ENCODE peak calls at places on chromosomes 13 and 19, in nine cellular contexts. One of them, this sample, is unnamed.

GRCh38 chr13:51838235-51838846 is 6.6 kb downstream of the TMEM272 start:
- DNase-seq in fibroblast of the aortic adventitia: peak
- DNase-seq in foreskin fibroblast: peak
- DNase-seq in cardiac muscle cell: no peak
- DNase-seq in body of pancreas: no peak
- DNase-seq in lower lobe of right lung: no peak
- DNase-seq in Peyer's patch: no peak
- DNase-seq in tibial artery: no peak
- DNase-seq in tibial nerve: no peak
- DNase-seq in this sample: no peak

GRCh38 chr19:38734426-38735256 is 9.6 kb downstream of the CAPN12 start:
- DNase-seq in tibial nerve: no peak
- DNase-seq in tibial artery: peak
- DNase-seq in body of pancreas: no peak
- DNase-seq in lower lobe of right lung: peak
- DNase-seq in cardiac muscle cell: no peak
- DNase-seq in Peyer's patch: peak
- DNase-seq in fibroblast of the aortic adventitia: no peak
- DNase-seq in foreskin fibroblast: peak
- DNase-seq in this sample: no peak

GRCh38 chr19:58218899-58219298 is 9.8 kb upstream of the ZNF544 start:
- DNase-seq in body of pancreas: no peak
- DNase-seq in Peyer's patch: no peak
- DNase-seq in foreskin fibroblast: peak
- DNase-seq in tibial nerve: no peak
- DNase-seq in lower lobe of right lung: no peak
- DNase-seq in tibial artery: no peak
- DNase-seq in cardiac muscle cell: peak
- DNase-seq in fibroblast of the aortic adventitia: no peak
- DNase-seq in this sample: no peak

GRCh38 chr19:47507924-47508553 is 6.8 kb downstream of the NAPA start:
- DNase-seq in cardiac muscle cell: no peak
- DNase-seq in Peyer's patch: no peak
- DNase-seq in lower lobe of right lung: no peak
- DNase-seq in foreskin fibroblast: no peak
- DNase-seq in fibroblast of the aortic adventitia: no peak
- DNase-seq in tibial artery: no peak
- DNase-seq in tibial nerve: no peak
- DNase-seq in body of pancreas: peak
- DNase-seq in this sample: no peak

GRCh38 chr13:70347947-70348620 is 239.8 kb upstream of the KLHL1 start:
- DNase-seq in tibial nerve: no peak
- DNase-seq in Peyer's patch: no peak
- DNase-seq in lower lobe of right lung: no peak
- DNase-seq in body of pancreas: peak
- DNase-seq in foreskin fibroblast: no peak
- DNase-seq in cardiac muscle cell: no peak
- DNase-seq in tibial artery: no peak
- DNase-seq in fibroblast of the aortic adventitia: no peak
- DNase-seq in this sample: no peak

GRCh38 chr19:8626823-8627222 is 3.6 kb upstream of the NFILZ start:
- DNase-seq in body of pancreas: no peak
- DNase-seq in fibroblast of the aortic adventitia: no peak
- DNase-seq in tibial artery: no peak
- DNase-seq in tibial nerve: no peak
- DNase-seq in foreskin fibroblast: no peak
- DNase-seq in Peyer's patch: no peak
- DNase-seq in lower lobe of right lung: no peak
- DNase-seq in cardiac muscle cell: no peak
- DNase-seq in this sample: no peak

GRCh38 chr13:58843071-58843470 is 1211.5 kb downstream of the PCDH17 start:
- DNase-seq in body of pancreas: no peak
- DNase-seq in foreskin fibroblast: no peak
- DNase-seq in lower lobe of right lung: no peak
- DNase-seq in tibial nerve: no peak
- DNase-seq in Peyer's patch: no peak
- DNase-seq in fibroblast of the aortic adventitia: no peak
- DNase-seq in cardiac muscle cell: no peak
- DNase-seq in tibial artery: no peak
- DNase-seq in this sample: no peak

GRCh38 chr13:80923907-80924306 is 583.0 kb upstream of the SPRY2 start:
- DNase-seq in tibial nerve: no peak
- DNase-seq in fibroblast of the aortic adventitia: no peak
- DNase-seq in foreskin fibroblast: peak
- DNase-seq in lower lobe of right lung: no peak
- DNase-seq in Peyer's patch: no peak
- DNase-seq in tibial artery: no peak
- DNase-seq in body of pancreas: no peak
- DNase-seq in cardiac muscle cell: peak
- DNase-seq in this sample: no peak

GRCh38 chr13:41960700-41961697 is at the start of gene VWA8:
- DNase-seq in tibial artery: peak
- DNase-seq in cardiac muscle cell: peak
- DNase-seq in Peyer's patch: peak
- DNase-seq in fibroblast of the aortic adventitia: peak
- DNase-seq in lower lobe of right lung: peak
- DNase-seq in body of pancreas: peak
- DNase-seq in foreskin fibroblast: peak
- DNase-seq in tibial nerve: peak
- DNase-seq in this sample: peak

GRCh38 chr19:50649433-50650391 is at the start of gene C19orf81:
- DNase-seq in tibial nerve: no peak
- DNase-seq in tibial artery: no peak
- DNase-seq in body of pancreas: no peak
- DNase-seq in cardiac muscle cell: peak
- DNase-seq in Peyer's patch: no peak
- DNase-seq in lower lobe of right lung: no peak
- DNase-seq in fibroblast of the aortic adventitia: no peak
- DNase-seq in foreskin fibroblast: no peak
- DNase-seq in this sample: no peak

GRCh38 chr13:104823071-104823470 is 1712.4 kb downstream of the EFNB2 start:
- DNase-seq in tibial artery: no peak
- DNase-seq in lower lobe of right lung: no peak
- DNase-seq in cardiac muscle cell: no peak
- DNase-seq in fibroblast of the aortic adventitia: no peak
- DNase-seq in foreskin fibroblast: peak
- DNase-seq in body of pancreas: no peak
- DNase-seq in tibial nerve: no peak
- DNase-seq in Peyer's patch: no peak
- DNase-seq in this sample: no peak

GRCh38 chr13:84648069-84648640 is 765.9 kb upstream of the SLITRK1 start:
- DNase-seq in tibial artery: no peak
- DNase-seq in fibroblast of the aortic adventitia: peak
- DNase-seq in body of pancreas: no peak
- DNase-seq in Peyer's patch: no peak
- DNase-seq in lower lobe of right lung: no peak
- DNase-seq in foreskin fibroblast: no peak
- DNase-seq in tibial nerve: no peak
- DNase-seq in cardiac muscle cell: no peak
- DNase-seq in this sample: no peak

GRCh38 chr19:45421953-45422498 is 1.7 kb downstream of the ERCC1 start:
- DNase-seq in foreskin fibroblast: no peak
- DNase-seq in cardiac muscle cell: no peak
- DNase-seq in tibial artery: no peak
- DNase-seq in tibial nerve: no peak
- DNase-seq in fibroblast of the aortic adventitia: no peak
- DNase-seq in body of pancreas: no peak
- DNase-seq in Peyer's patch: no peak
- DNase-seq in lower lobe of right lung: no peak
- DNase-seq in this sample: no peak
- H3K4me3 ChIP-seq in foreskin fibroblast: no peak
- H3K4me3 ChIP-seq in cardiac muscle cell: no peak
- H3K4me3 ChIP-seq in tibial artery: no peak
- H3K4me3 ChIP-seq in tibial nerve: no peak
- H3K4me3 ChIP-seq in fibroblast of the aortic adventitia: no peak
- H3K4me3 ChIP-seq in body of pancreas: no peak
- H3K4me3 ChIP-seq in Peyer's patch: no peak
- H3K4me3 ChIP-seq in lower lobe of right lung: no peak
- H3K4me3 ChIP-seq in this sample: no peak

DNA sequence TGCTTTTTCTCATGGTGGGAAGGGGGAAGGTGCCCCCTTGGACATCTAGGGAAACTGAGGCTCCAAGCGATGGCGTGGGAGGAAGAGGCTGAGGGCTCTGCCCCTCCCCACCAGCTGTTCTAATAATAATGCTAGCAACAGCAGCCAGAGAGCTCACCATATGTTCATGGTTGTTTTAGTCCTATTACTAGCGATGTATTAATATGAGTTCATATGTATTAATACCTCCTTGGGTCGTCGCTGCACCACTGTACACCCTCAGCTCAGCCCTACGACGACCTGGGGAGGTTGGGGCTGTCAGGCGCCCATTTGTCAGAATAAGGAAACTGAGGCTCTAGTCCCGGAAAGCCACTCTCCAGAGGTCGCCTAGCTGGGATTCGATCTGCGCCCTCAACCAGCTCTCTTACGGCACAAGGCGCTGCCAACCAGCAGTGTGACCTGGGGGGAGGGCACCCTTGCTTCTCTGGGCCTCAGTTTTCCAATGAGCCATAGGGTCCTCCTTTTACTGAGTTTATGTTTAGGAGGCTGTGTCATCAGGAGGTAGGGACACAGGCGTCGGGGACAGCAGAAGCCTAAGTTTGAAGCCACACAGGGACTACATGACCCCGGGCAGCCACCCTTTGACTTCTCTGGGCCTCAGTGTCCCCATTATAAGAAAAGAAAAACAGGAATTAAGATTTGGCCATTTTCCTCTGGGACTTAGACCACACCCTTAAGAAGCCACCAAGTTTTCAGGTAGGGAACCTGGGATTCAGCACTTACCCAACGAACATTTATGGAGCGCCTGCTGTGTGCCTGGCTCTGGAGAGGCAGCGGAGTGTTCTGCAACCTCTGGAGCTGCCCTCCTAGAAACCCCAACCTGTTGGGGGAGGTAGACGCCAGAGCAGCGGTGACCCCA is 664 bp downstream of the MAST3 start:
- DNase-seq in cardiac muscle cell: no peak
- DNase-seq in tibial nerve: no peak
- DNase-seq in foreskin fibroblast: no peak
- DNase-seq in tibial artery: no peak
- DNase-seq in fibroblast of the aortic adventitia: no peak
- DNase-seq in body of pancreas: no peak
- DNase-seq in Peyer's patch: no peak
- DNase-seq in lower lobe of right lung: no peak
- DNase-seq in this sample: no peak
- TF ChIP-seq CTCF in cardiac muscle cell: no peak
- TF ChIP-seq CTCF in tibial nerve: no peak
- TF ChIP-seq CTCF in foreskin fibroblast: no peak
- TF ChIP-seq CTCF in tibial artery: no peak
- TF ChIP-seq CTCF in fibroblast of the aortic adventitia: no peak
- TF ChIP-seq CTCF in body of pancreas: no peak
- TF ChIP-seq CTCF in Peyer's patch: no peak
- TF ChIP-seq CTCF in lower lobe of right lung: no peak
- TF ChIP-seq CTCF in this sample: no peak

DNA sequence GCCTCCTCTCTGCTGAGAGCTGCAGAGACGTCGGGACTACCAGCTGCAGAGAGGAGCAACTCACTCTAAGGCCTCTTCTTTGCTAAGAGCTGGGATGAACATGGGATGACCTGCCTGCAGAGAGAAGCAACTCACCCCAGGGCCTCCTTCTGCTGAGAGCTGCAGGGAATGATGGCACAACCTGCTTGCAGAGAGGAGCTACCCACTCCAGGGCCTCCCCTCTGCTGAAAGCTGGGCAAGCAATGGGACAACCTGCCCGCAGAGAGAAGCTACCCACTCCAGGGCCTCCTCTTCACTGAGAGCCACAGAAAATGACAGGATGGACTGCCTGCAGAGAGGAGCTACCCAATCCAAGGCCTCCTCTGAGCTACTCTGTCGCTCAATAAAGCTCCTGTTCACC is 6.9 kb upstream of the MLLT1 start:
- DNase-seq in foreskin fibroblast: no peak
- DNase-seq in tibial nerve: no peak
- DNase-seq in Peyer's patch: no peak
- DNase-seq in body of pancreas: no peak
- DNase-seq in tibial artery: no peak
- DNase-seq in lower lobe of right lung: peak
- DNase-seq in fibroblast of the aortic adventitia: no peak
- DNase-seq in cardiac muscle cell: no peak
- DNase-seq in this sample: no peak
- H3K4me3 ChIP-seq in foreskin fibroblast: no peak
- H3K4me3 ChIP-seq in tibial nerve: no peak
- H3K4me3 ChIP-seq in Peyer's patch: no peak
- H3K4me3 ChIP-seq in body of pancreas: no peak
- H3K4me3 ChIP-seq in tibial artery: no peak
- H3K4me3 ChIP-seq in lower lobe of right lung: no peak
- H3K4me3 ChIP-seq in fibroblast of the aortic adventitia: no peak
- H3K4me3 ChIP-seq in cardiac muscle cell: no peak
- H3K4me3 ChIP-seq in this sample: no peak

GRCh38 chr13:26548251-26548765 is 9.2 kb upstream of the WASF3 start:
- DNase-seq in lower lobe of right lung: no peak
- DNase-seq in tibial artery: no peak
- DNase-seq in foreskin fibroblast: no peak
- DNase-seq in body of pancreas: no peak
- DNase-seq in Peyer's patch: no peak
- DNase-seq in tibial nerve: no peak
- DNase-seq in cardiac muscle cell: no peak
- DNase-seq in fibroblast of the aortic adventitia: no peak
- DNase-seq in this sample: no peak
- TF ChIP-seq CTCF in lower lobe of right lung: no peak
- TF ChIP-seq CTCF in tibial artery: no peak
- TF ChIP-seq CTCF in foreskin fibroblast: no peak
- TF ChIP-seq CTCF in body of pancreas: no peak
- TF ChIP-seq CTCF in Peyer's patch: no peak
- TF ChIP-seq CTCF in tibial nerve: no peak
- TF ChIP-seq CTCF in cardiac muscle cell: no peak
- TF ChIP-seq CTCF in fibroblast of the aortic adventitia: no peak
- TF ChIP-seq CTCF in this sample: no peak

GRCh38 chr13:99218969-99219368 is 18.3 kb downstream of the UBAC2 start:
- DNase-seq in lower lobe of right lung: no peak
- DNase-seq in tibial nerve: no peak
- DNase-seq in body of pancreas: no peak
- DNase-seq in fibroblast of the aortic adventitia: no peak
- DNase-seq in cardiac muscle cell: no peak
- DNase-seq in Peyer's patch: peak
- DNase-seq in tibial artery: no peak
- DNase-seq in foreskin fibroblast: no peak
- DNase-seq in this sample: no peak
- H3K4me3 ChIP-seq in lower lobe of right lung: no peak
- H3K4me3 ChIP-seq in tibial nerve: no peak
- H3K4me3 ChIP-seq in body of pancreas: no peak
- H3K4me3 ChIP-seq in fibroblast of the aortic adventitia: no peak
- H3K4me3 ChIP-seq in cardiac muscle cell: no peak
- H3K4me3 ChIP-seq in Peyer's patch: no peak
- H3K4me3 ChIP-seq in tibial artery: no peak
- H3K4me3 ChIP-seq in foreskin fibroblast: no peak
- H3K4me3 ChIP-seq in this sample: no peak

This sample was measured in dorsolateral prefrontal cortex.